ENCODE peak calls at places on chromosomes 11 and 22, in eight cellular contexts. O, L, V, B, K, R, J and F are unnamed samples.

GRCh38 chr11:42524534-42525227 is 787.1 kb upstream of the API5 start:
- DNase-seq in O (peak; percentile 93), B (peak; percentile 32), L (peak; percentile 73), J (no peak), V (peak; percentile 47), K (peak; percentile 42), R (no peak), F (peak; percentile 38)

GRCh38 chr11:76321820-76322524 is 59.0 kb downstream of the THAP12 start:
- DNase-seq in B (no peak), J (no peak), O (no peak), L (peak; percentile 35), R (no peak), V (no peak), K (no peak), F (no peak)

GRCh38 chr11:44700009-44700408 is 26.8 kb upstream of the TSPAN18 start:
- DNase-seq in O (no peak), J (no peak), K (no peak), V (no peak), B (no peak), R (no peak), L (no peak), F (no peak)

GRCh38 chr11:130947481-130947880 is 31.2 kb upstream of the SNX19 start:
- DNase-seq in V (peak; percentile 97), R (no peak), O (no peak), J (no peak), K (no peak), L (no peak), B (no peak), F (no peak)

GRCh38 chr11:29734287-29734686 is 282.5 kb downstream of the KCNA4 start:
- DNase-seq in L (no peak), B (no peak), R (no peak), V (peak; percentile 85), O (no peak), K (no peak), J (no peak), F (no peak)

GRCh38 chr11:45321031-45321595 is 35.0 kb upstream of the SYT13 start:
- DNase-seq in K (no peak), B (no peak), J (no peak), O (no peak), L (no peak), R (no peak), V (no peak), F (no peak)

GRCh38 chr11:66371627-66372415 is at the start of gene SLC29A2:
- DNase-seq in R (peak; percentile 54), V (peak; percentile 49), L (peak; percentile 90), O (peak; percentile 97), K (peak; percentile 93), B (peak; percentile 94), J (peak; percentile 88), F (peak; percentile 92)

GRCh38 chr22:42294034-42294985 is 23.9 kb upstream of the TCF20 start:
- DNase-seq in L (peak; percentile 91), V (peak; percentile 26), K (peak; percentile 77), O (peak; percentile 97), J (no peak), B (no peak), R (peak; percentile 99), F (no peak)

GRCh38 chr11:13010737-13011342 is 1.7 kb downstream of the RASSF10 start:
- DNase-seq in L (peak; percentile 50), R (no peak), B (peak; percentile 20), J (no peak), K (peak; percentile 4), V (peak; percentile 15), O (peak; percentile 76), F (peak; percentile 17)

GRCh38 chr11:43632171-43632570 is 48.4 kb upstream of the HSD17B12 start:
- DNase-seq in L (no peak), V (peak; percentile 51), R (no peak), K (no peak), B (no peak), O (no peak), J (no peak), F (no peak)

GRCh38 chr11:130227373-130227772 is 67.8 kb downstream of the ST14 start:
- DNase-seq in K (no peak), R (no peak), O (no peak), L (no peak), V (no peak), J (no peak), B (no peak), F (no peak)

GRCh38 chr11:126581871-126582270 is 226.4 kb downstream of the ST3GAL4 start:
- DNase-seq in O (peak; percentile 67), R (peak; percentile 53), L (no peak), V (no peak), J (no peak), B (no peak), K (no peak), F (no peak)

GRCh38 chr11:75815345-75815983 is 454 bp downstream of the UVRAG start:
- DNase-seq in B (no peak), V (no peak), R (peak; percentile 86), J (peak; percentile 63), L (peak; percentile 52), K (peak; percentile 47), O (peak; percentile 83), F (peak; percentile 28)

GRCh38 chr22:41341990-41342389 is 39.8 kb upstream of the TEF start:
- DNase-seq in B (peak; percentile 77), O (no peak), V (no peak), R (peak; percentile 85), L (no peak), J (no peak), K (no peak), F (peak; percentile 56)

GRCh38 chr22:49119551-49119952 is 708.1 kb downstream of the BRD1 start:
- DNase-seq in K (no peak), L (peak; percentile 32), V (no peak), R (peak; percentile 51), B (no peak), O (peak; percentile 81), J (no peak), F (no peak)

GRCh38 chr22:38718414-38718813 is 12.7 kb downstream of the GTPBP1 start:
- DNase-seq in V (peak; percentile 88), J (peak; percentile 68), K (peak; percentile 84), O (peak; percentile 87), B (no peak), L (no peak), R (peak; percentile 96), F (no peak)
- TF ChIP-seq CTCF in V (peak; percentile 75), J (peak; percentile 72), K (peak; percentile 65), O (peak; percentile 73), B (no peak), L (no peak), R (peak; percentile 65), F (no peak)

GRCh38 chr11:19800714-19801519 is 88.3 kb downstream of the NAV2 start:
- DNase-seq in K (no peak), O (peak; percentile 67), J (no peak), V (peak; percentile 8), L (no peak), R (no peak), B (no peak), F (no peak)

GRCh38 chr11:19803506-19803998 is 90.9 kb downstream of the NAV2 start:
- DNase-seq in V (peak; percentile 38), J (no peak), K (no peak), L (no peak), R (no peak), O (no peak), B (no peak), F (no peak)

GRCh38 chr11:19802773-19803293 is 90.2 kb downstream of the NAV2 start:
- DNase-seq in O (no peak), K (no peak), B (no peak), L (no peak), J (no peak), R (no peak), V (no peak), F (no peak)

GRCh38 chr11:19795082-19795481 is 82.4 kb downstream of the NAV2 start:
- DNase-seq in R (no peak), B (no peak), V (no peak), J (no peak), O (no peak), K (no peak), L (no peak), F (no peak)

DNA sequence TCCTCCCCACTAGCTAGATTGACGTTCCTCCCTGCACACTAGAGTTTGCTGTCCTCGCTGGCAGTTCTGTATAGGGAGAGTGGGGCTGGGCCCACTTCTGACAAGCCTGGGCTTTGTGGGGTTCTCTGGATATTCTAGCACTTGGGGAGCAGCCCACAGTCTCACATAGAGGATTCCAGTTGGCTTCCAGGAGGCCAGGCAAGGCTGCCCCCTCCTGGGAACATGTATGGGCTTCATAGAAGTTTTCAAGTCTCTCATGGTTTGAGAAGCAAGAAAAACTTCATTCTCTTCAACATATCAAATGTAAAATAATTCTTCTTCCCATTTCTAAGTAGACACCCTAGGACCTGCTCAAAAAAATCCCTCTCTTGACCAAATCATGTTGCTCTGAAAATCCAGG is 87.5 kb downstream of the NAV2 start:
- DNase-seq in O (peak; percentile 71), V (no peak), K (no peak), B (no peak), R (peak; percentile 52), L (no peak), J (no peak), F (no peak)
- TF ChIP-seq CTCF in O (peak; percentile 74), V (peak; percentile 21), K (no peak), B (no peak), R (peak; percentile 48), L (no peak), J (no peak), F (no peak)

DNA sequence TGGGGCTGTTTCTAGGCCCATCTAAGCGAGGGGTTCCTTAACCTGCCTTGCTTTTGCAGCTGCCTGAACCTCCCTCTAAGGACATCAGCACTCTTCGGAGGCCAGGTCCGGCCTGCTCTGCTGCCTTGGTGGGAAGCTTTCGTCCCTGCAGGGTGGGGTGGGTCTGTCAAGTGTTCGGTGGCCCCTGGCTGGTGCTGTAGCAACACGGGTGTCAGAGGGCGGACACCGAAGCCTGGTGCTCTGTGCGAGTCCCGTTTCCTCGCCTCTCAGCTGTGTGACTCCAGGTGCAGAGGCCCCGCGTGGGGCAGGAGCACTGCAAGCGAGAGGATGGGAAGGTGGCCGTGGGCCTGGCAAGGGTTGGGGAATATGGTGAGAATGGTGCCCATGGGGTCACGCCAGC is 64.6 kb downstream of the CDKN1C start:
- DNase-seq in B (no peak), K (no peak), R (no peak), J (no peak), O (no peak), V (no peak), L (no peak), F (no peak)
- TF ChIP-seq CTCF in B (no peak), K (no peak), R (no peak), J (no peak), O (no peak), V (no peak), L (no peak), F (no peak)

GRCh38 chr11:73270855-73271477 is 1.2 kb upstream of the P2RY6 start:
- DNase-seq in L (peak; percentile 0), O (peak; percentile 56), K (no peak), B (no peak), V (no peak), R (no peak), J (no peak), F (no peak)

GRCh38 chr11:73268671-73269271 is 3.4 kb upstream of the P2RY6 start:
- DNase-seq in O (peak; percentile 49), B (no peak), R (no peak), V (no peak), K (no peak), L (peak; percentile 1), J (no peak), F (no peak)

GRCh38 chr11:73271936-73272679 is at the start of gene P2RY6:
- DNase-seq in V (peak; percentile 89), K (no peak), R (peak; percentile 95), O (peak; percentile 73), B (no peak), L (peak; percentile 1), J (no peak), F (no peak)

GRCh38 chr11:73269353-73270088 is 2.6 kb upstream of the P2RY6 start:
- DNase-seq in K (peak; percentile 55), B (no peak), L (peak; percentile 1), O (peak; percentile 74), V (no peak), J (no peak), R (no peak), F (no peak)

GRCh38 chr11:73270089-73270854 is 1.9 kb upstream of the P2RY6 start:
- DNase-seq in O (peak; percentile 69), R (no peak), K (no peak), J (no peak), V (peak; percentile 18), L (peak; percentile 1), B (no peak), F (peak; percentile 57)
- TF ChIP-seq CTCF in O (no peak), R (no peak), K (no peak), J (no peak), V (no peak), L (no peak), B (no peak), F (no peak)